ENCODE peak calls at places on chromosome 4, in ten cellular contexts. One of them, this sample, is unnamed.
A peak's percentile ranks its signal among the peaks of the same experiment; 100 is the strongest.

GRCh38 chr4:83358410-83358809 is 23.8 kb upstream of the HPSE start:
- DNase-seq in PC-3: peak; percentile 66
- DNase-seq in bronchial epithelial cell: peak; percentile 82
- DNase-seq in left ventricle myocardium inferior: no peak
- DNase-seq in HFF-Myc: peak; percentile 51
- DNase-seq in psoas muscle: no peak
- DNase-seq in BJ: peak; percentile 9
- DNase-seq in heart left ventricle: no peak
- DNase-seq in pancreas: no peak
- DNase-seq in H7: no peak
- DNase-seq in this sample: no peak

GRCh38 chr4:521636-522330 is 22.8 kb downstream of the PIGG start:
- DNase-seq in bronchial epithelial cell: no peak
- DNase-seq in H7: no peak
- DNase-seq in pancreas: no peak
- DNase-seq in HFF-Myc: no peak
- DNase-seq in psoas muscle: no peak
- DNase-seq in left ventricle myocardium inferior: no peak
- DNase-seq in BJ: no peak
- DNase-seq in heart left ventricle: no peak
- DNase-seq in PC-3: no peak
- DNase-seq in this sample: no peak

GRCh38 chr4:57866468-57867173 is 756.4 kb upstream of the IGFBP7 start:
- DNase-seq in PC-3: no peak
- DNase-seq in left ventricle myocardium inferior: no peak
- DNase-seq in bronchial epithelial cell: no peak
- DNase-seq in H7: no peak
- DNase-seq in pancreas: no peak
- DNase-seq in BJ: no peak
- DNase-seq in heart left ventricle: no peak
- DNase-seq in psoas muscle: no peak
- DNase-seq in HFF-Myc: no peak
- DNase-seq in this sample: no peak

GRCh38 chr4:53885668-53886067 is 178.7 kb downstream of the CHIC2 start:
- DNase-seq in heart left ventricle: peak; percentile 69
- DNase-seq in psoas muscle: peak; percentile 75
- DNase-seq in BJ: no peak
- DNase-seq in H7: no peak
- DNase-seq in left ventricle myocardium inferior: peak; percentile 66
- DNase-seq in PC-3: no peak
- DNase-seq in pancreas: no peak
- DNase-seq in bronchial epithelial cell: no peak
- DNase-seq in HFF-Myc: no peak
- DNase-seq in this sample: no peak

GRCh38 chr4:77023920-77024319 is 51.9 kb downstream of the CCNI start:
- DNase-seq in PC-3: no peak
- DNase-seq in left ventricle myocardium inferior: no peak
- DNase-seq in pancreas: no peak
- DNase-seq in psoas muscle: no peak
- DNase-seq in bronchial epithelial cell: no peak
- DNase-seq in heart left ventricle: no peak
- DNase-seq in H7: no peak
- DNase-seq in BJ: no peak
- DNase-seq in HFF-Myc: no peak
- DNase-seq in this sample: no peak

GRCh38 chr4:15777697-15778096 is 431 bp upstream of the CD38 start:
- DNase-seq in PC-3: no peak
- DNase-seq in heart left ventricle: no peak
- DNase-seq in H7: no peak
- DNase-seq in bronchial epithelial cell: no peak
- DNase-seq in HFF-Myc: no peak
- DNase-seq in BJ: no peak
- DNase-seq in pancreas: no peak
- DNase-seq in psoas muscle: no peak
- DNase-seq in left ventricle myocardium inferior: no peak
- DNase-seq in this sample: no peak

GRCh38 chr4:80202190-80202711 is 4.9 kb downstream of the PRDM8 start:
- DNase-seq in HFF-Myc: no peak
- DNase-seq in left ventricle myocardium inferior: peak; percentile 88
- DNase-seq in H7: peak; percentile 92
- DNase-seq in heart left ventricle: peak; percentile 87
- DNase-seq in pancreas: peak; percentile 83
- DNase-seq in psoas muscle: peak; percentile 91
- DNase-seq in PC-3: peak; percentile 32
- DNase-seq in BJ: no peak
- DNase-seq in bronchial epithelial cell: peak; percentile 46
- DNase-seq in this sample: peak; percentile 90

GRCh38 chr4:114597410-114598115 is 1.0 kb upstream of the UGT8 start:
- DNase-seq in BJ: no peak
- DNase-seq in H7: peak; percentile 25
- DNase-seq in psoas muscle: no peak
- DNase-seq in PC-3: peak; percentile 3
- DNase-seq in bronchial epithelial cell: no peak
- DNase-seq in heart left ventricle: no peak
- DNase-seq in HFF-Myc: no peak
- DNase-seq in pancreas: peak; percentile 60
- DNase-seq in left ventricle myocardium inferior: no peak
- DNase-seq in this sample: no peak

GRCh38 chr4:172986114-172986513 is 182.5 kb upstream of the GALNT7 start:
- DNase-seq in bronchial epithelial cell: peak; percentile 65
- DNase-seq in psoas muscle: no peak
- DNase-seq in BJ: no peak
- DNase-seq in left ventricle myocardium inferior: no peak
- DNase-seq in pancreas: no peak
- DNase-seq in PC-3: no peak
- DNase-seq in H7: no peak
- DNase-seq in heart left ventricle: no peak
- DNase-seq in HFF-Myc: no peak
- DNase-seq in this sample: no peak

GRCh38 chr4:51880016-51880915 is 37.3 kb downstream of the DCUN1D4 start:
- DNase-seq in psoas muscle: no peak
- DNase-seq in H7: no peak
- DNase-seq in bronchial epithelial cell: no peak
- DNase-seq in PC-3: no peak
- DNase-seq in BJ: no peak
- DNase-seq in heart left ventricle: no peak
- DNase-seq in HFF-Myc: no peak
- DNase-seq in left ventricle myocardium inferior: no peak
- DNase-seq in pancreas: no peak
- DNase-seq in this sample: no peak

GRCh38 chr4:153207561-153207960 is 3.3 kb downstream of the TRIM2 start:
- DNase-seq in pancreas: peak; percentile 41
- DNase-seq in BJ: no peak
- DNase-seq in H7: peak; percentile 23
- DNase-seq in HFF-Myc: no peak
- DNase-seq in left ventricle myocardium inferior: peak; percentile 36
- DNase-seq in psoas muscle: peak; percentile 69
- DNase-seq in bronchial epithelial cell: no peak
- DNase-seq in PC-3: peak; percentile 23
- DNase-seq in heart left ventricle: peak; percentile 56
- DNase-seq in this sample: no peak

GRCh38 chr4:19592391-19592790 is 659.3 kb upstream of the SLIT2 start:
- DNase-seq in left ventricle myocardium inferior: no peak
- DNase-seq in BJ: no peak
- DNase-seq in pancreas: no peak
- DNase-seq in psoas muscle: no peak
- DNase-seq in HFF-Myc: no peak
- DNase-seq in bronchial epithelial cell: peak; percentile 68
- DNase-seq in H7: no peak
- DNase-seq in heart left ventricle: no peak
- DNase-seq in PC-3: peak; percentile 49
- DNase-seq in this sample: no peak

GRCh38 chr4:155426953-155427352 is 50.2 kb upstream of the MAP9 start:
- DNase-seq in BJ: no peak
- DNase-seq in heart left ventricle: no peak
- DNase-seq in psoas muscle: no peak
- DNase-seq in pancreas: no peak
- DNase-seq in PC-3: no peak
- DNase-seq in left ventricle myocardium inferior: no peak
- DNase-seq in HFF-Myc: no peak
- DNase-seq in bronchial epithelial cell: no peak
- DNase-seq in H7: peak; percentile 50
- DNase-seq in this sample: no peak

GRCh38 chr4:22573198-22573597 is 57.3 kb upstream of the ADGRA3 start:
- DNase-seq in psoas muscle: peak; percentile 59
- DNase-seq in pancreas: peak; percentile 59
- DNase-seq in PC-3: no peak
- DNase-seq in bronchial epithelial cell: no peak
- DNase-seq in BJ: no peak
- DNase-seq in HFF-Myc: no peak
- DNase-seq in left ventricle myocardium inferior: peak; percentile 71
- DNase-seq in H7: no peak
- DNase-seq in heart left ventricle: peak; percentile 37
- DNase-seq in this sample: peak; percentile 52

GRCh38 chr4:86357608-86358007 is 2.2 kb downstream of the MAPK10 start:
- DNase-seq in H7: no peak
- DNase-seq in BJ: no peak
- DNase-seq in left ventricle myocardium inferior: no peak
- DNase-seq in heart left ventricle: no peak
- DNase-seq in HFF-Myc: no peak
- DNase-seq in pancreas: no peak
- DNase-seq in PC-3: no peak
- DNase-seq in bronchial epithelial cell: no peak
- DNase-seq in psoas muscle: no peak
- DNase-seq in this sample: no peak

DNA sequence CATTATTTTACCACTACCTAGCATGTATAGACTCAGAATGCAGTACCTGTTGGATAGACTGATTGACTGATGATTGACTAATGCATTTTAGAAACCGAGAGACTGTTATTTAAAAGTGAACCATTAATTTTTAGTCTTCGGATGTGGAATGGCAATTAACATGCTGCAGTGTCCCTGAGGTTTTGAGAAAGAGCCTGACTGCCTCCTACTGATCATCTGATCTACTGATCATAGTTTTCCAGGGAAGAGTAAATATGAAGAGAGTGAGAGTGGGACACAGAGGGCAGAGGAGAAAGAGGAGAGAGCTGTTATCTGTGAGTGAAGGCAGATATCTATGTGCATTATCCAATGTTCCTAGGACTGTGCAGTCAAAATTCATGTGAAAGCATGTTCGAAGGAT is 764.8 kb downstream of the TRIML1 start:
- DNase-seq in psoas muscle: no peak
- DNase-seq in PC-3: no peak
- DNase-seq in pancreas: no peak
- DNase-seq in BJ: no peak
- DNase-seq in H7: peak; percentile 20
- DNase-seq in left ventricle myocardium inferior: no peak
- DNase-seq in bronchial epithelial cell: no peak
- DNase-seq in heart left ventricle: no peak
- DNase-seq in HFF-Myc: no peak
- DNase-seq in this sample: no peak
- H3K4me3 ChIP-seq in psoas muscle: no peak overlapping the region
- H3K4me3 ChIP-seq in PC-3: no peak overlapping the region
- H3K4me3 ChIP-seq in pancreas: no peak overlapping the region
- H3K4me3 ChIP-seq in BJ: no peak overlapping the region
- H3K4me3 ChIP-seq in H7: no peak overlapping the region
- H3K4me3 ChIP-seq in left ventricle myocardium inferior: no peak overlapping the region
- H3K4me3 ChIP-seq in bronchial epithelial cell: no peak overlapping the region
- H3K4me3 ChIP-seq in heart left ventricle: no peak overlapping the region
- H3K4me3 ChIP-seq in HFF-Myc: no peak overlapping the region
- H3K4me3 ChIP-seq in this sample: no peak overlapping the region

GRCh38 chr4:121741751-121742150 is 23.2 kb downstream of the SMIM43 start:
- DNase-seq in HFF-Myc: no peak
- DNase-seq in left ventricle myocardium inferior: no peak
- DNase-seq in pancreas: no peak
- DNase-seq in psoas muscle: no peak
- DNase-seq in PC-3: no peak
- DNase-seq in H7: no peak
- DNase-seq in heart left ventricle: no peak
- DNase-seq in bronchial epithelial cell: no peak
- DNase-seq in BJ: no peak
- DNase-seq in this sample: no peak
- H3K4me3 ChIP-seq in HFF-Myc: no peak overlapping the region
- H3K4me3 ChIP-seq in left ventricle myocardium inferior: no peak overlapping the region
- H3K4me3 ChIP-seq in pancreas: no peak overlapping the region
- H3K4me3 ChIP-seq in psoas muscle: no peak overlapping the region
- H3K4me3 ChIP-seq in PC-3: no peak overlapping the region
- H3K4me3 ChIP-seq in H7: no peak overlapping the region
- H3K4me3 ChIP-seq in heart left ventricle: no peak overlapping the region
- H3K4me3 ChIP-seq in bronchial epithelial cell: no peak overlapping the region
- H3K4me3 ChIP-seq in BJ: no peak overlapping the region
- H3K4me3 ChIP-seq in this sample: no peak overlapping the region

DNA sequence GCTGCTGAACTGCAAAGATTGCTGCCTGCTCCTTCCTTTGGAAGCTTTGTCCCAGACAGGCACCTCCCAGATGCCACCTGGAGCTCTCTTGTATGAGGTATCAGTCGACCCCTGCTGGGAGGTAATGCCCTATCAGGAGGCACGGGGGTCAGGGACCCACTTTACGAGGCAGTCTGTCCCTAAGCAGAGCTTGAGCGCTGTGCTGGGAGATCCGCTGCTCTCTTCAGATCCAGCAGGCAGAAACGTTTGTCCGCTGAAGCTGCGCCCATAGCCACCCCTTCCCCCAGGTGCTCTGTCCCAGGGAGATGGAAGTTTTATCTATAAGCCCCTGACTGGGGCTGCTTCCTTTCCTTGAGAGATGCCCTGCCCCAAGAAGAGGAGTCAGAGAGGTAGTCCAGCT is 197.5 kb downstream of the NAF1 start:
- DNase-seq in psoas muscle: no peak
- DNase-seq in heart left ventricle: no peak
- DNase-seq in PC-3: no peak
- DNase-seq in H7: no peak
- DNase-seq in left ventricle myocardium inferior: no peak
- DNase-seq in bronchial epithelial cell: no peak
- DNase-seq in HFF-Myc: no peak
- DNase-seq in BJ: no peak
- DNase-seq in pancreas: no peak
- DNase-seq in this sample: no peak
- H3K4me3 ChIP-seq in psoas muscle: no peak overlapping the region
- H3K4me3 ChIP-seq in heart left ventricle: no peak overlapping the region
- H3K4me3 ChIP-seq in PC-3: no peak overlapping the region
- H3K4me3 ChIP-seq in H7: no peak overlapping the region
- H3K4me3 ChIP-seq in left ventricle myocardium inferior: no peak overlapping the region
- H3K4me3 ChIP-seq in bronchial epithelial cell: no peak overlapping the region
- H3K4me3 ChIP-seq in HFF-Myc: no peak overlapping the region
- H3K4me3 ChIP-seq in BJ: no peak overlapping the region
- H3K4me3 ChIP-seq in pancreas: no peak overlapping the region
- H3K4me3 ChIP-seq in this sample: no peak overlapping the region

DNA sequence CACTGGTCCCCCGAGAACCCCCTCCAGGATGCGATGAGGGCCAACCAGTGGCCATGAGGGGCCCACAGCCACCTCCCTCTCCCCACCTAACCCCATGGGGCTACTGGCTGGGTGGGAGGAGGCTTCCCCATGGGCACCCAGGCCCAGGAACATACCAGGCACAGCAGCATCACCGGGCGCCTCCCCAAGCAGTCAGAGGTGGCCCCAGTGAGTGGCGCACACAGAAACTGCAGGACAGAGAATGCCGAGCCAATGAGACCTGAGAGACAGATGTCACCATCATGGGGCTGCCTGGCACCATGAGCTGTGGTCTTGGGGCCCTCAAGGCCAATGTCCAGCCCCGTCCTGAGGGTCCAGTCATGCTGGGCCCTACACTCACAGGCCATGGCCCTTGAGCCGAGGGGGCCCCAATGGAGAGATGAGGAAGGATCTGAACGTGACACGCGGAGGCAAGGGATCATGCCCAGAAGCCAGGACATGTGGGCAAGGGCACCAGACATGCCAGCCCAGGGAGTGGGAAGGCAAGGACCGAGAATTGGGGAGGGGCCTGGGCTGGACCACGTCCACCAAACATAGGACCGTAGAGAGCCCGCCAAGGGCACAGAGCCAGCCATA is 30.1 kb downstream of the NOP14 start:
- DNase-seq in bronchial epithelial cell: no peak
- DNase-seq in left ventricle myocardium inferior: peak; percentile 18
- DNase-seq in heart left ventricle: no peak
- DNase-seq in HFF-Myc: no peak
- DNase-seq in pancreas: no peak
- DNase-seq in BJ: no peak
- DNase-seq in H7: peak; percentile 53
- DNase-seq in PC-3: no peak
- DNase-seq in psoas muscle: peak; percentile 70
- DNase-seq in this sample: peak; percentile 51
- H3K4me3 ChIP-seq in bronchial epithelial cell: peak overlapping the region; percentile 91
- H3K4me3 ChIP-seq in left ventricle myocardium inferior: peak overlapping the region; percentile 84
- H3K4me3 ChIP-seq in heart left ventricle: peak overlapping the region; percentile 90
- H3K4me3 ChIP-seq in HFF-Myc: peak overlapping the region; percentile 71
- H3K4me3 ChIP-seq in pancreas: peak overlapping the region; percentile 99
- H3K4me3 ChIP-seq in BJ: peak overlapping the region; percentile 80
- H3K4me3 ChIP-seq in H7: peak overlapping the region; percentile 64
- H3K4me3 ChIP-seq in PC-3: peak overlapping the region; percentile 77
- H3K4me3 ChIP-seq in psoas muscle: peak overlapping the region; percentile 100
- H3K4me3 ChIP-seq in this sample: peak overlapping the region; percentile 97